ENCODE peak calls at places on chromosomes 5 and 9, in seven cellular contexts. A is D341Med; Q is MM.1S; F is epithelial cell of prostate; R is H9; H is NCI-H2081; B is stimulated activated CD8-positive, alpha-beta memory T cell treated with anti-CD3 and anti-CD28 coated beads, Interleukin-15, amount 100 ng/mL, for 1 hour. K is an unnamed sample.
A peak's percentile ranks its signal among the peaks of the same experiment; 100 is the strongest.

GRCh38 chr9:4339783-4340335 is 40.0 kb upstream of the GLIS3 start:
- DNase-seq in A (no peak), Q (no peak), F (no peak), R (no peak), H (no peak), B (no peak), K (no peak)

GRCh38 chr9:4030751-4031150 is 269.1 kb downstream of the GLIS3 start:
- DNase-seq in A (no peak), Q (no peak), F (no peak), R (no peak), H (no peak), B (no peak), K (no peak)

GRCh38 chr5:137994556-137994955 is 38.3 kb downstream of the FAM13B start:
- DNase-seq in A (no peak), Q (no peak), F (no peak), R (no peak), H (no peak), B (no peak), K (no peak)

GRCh38 chr5:17379188-17379951 is 118.7 kb upstream of the TAF11L2 start:
- DNase-seq in A (peak; percentile 59), Q (no peak), F (no peak), R (no peak), H (peak; percentile 62), B (no peak), K (no peak)

GRCh38 chr5:96094904-96095303 is 133.3 kb upstream of the ELL2 start:
- DNase-seq in A (no peak), Q (no peak), F (no peak), R (no peak), H (no peak), B (no peak), K (no peak)

GRCh38 chr9:116059466-116059865 is 94.1 kb upstream of the PAPPA start:
- DNase-seq in A (no peak), Q (no peak), F (no peak), R (no peak), H (no peak), B (no peak), K (no peak)

GRCh38 chr5:75016896-75017295 is 35.5 kb downstream of the GCNT4 start:
- DNase-seq in A (no peak), Q (no peak), F (no peak), R (no peak), H (no peak), B (no peak), K (no peak)

GRCh38 chr9:91750343-91750742 is 199.7 kb downstream of the ROR2 start:
- DNase-seq in A (no peak), Q (no peak), F (no peak), R (no peak), H (no peak), B (no peak), K (no peak)

GRCh38 chr5:66595877-66596790 is at the start of gene MAST4:
- DNase-seq in A (peak; percentile 90), Q (peak; percentile 94), F (peak; percentile 70), R (peak; percentile 97), H (peak; percentile 84), B (peak; percentile 1), K (peak; percentile 61)

GRCh38 chr9:18587988-18588387 is 114.0 kb downstream of the ADAMTSL1 start:
- DNase-seq in A (no peak), Q (no peak), F (no peak), R (no peak), H (no peak), B (no peak), K (no peak)

GRCh38 chr9:120299785-120300184 is 280.2 kb downstream of the CDK5RAP2 start:
- DNase-seq in A (no peak), Q (no peak), F (no peak), R (peak; percentile 52), H (no peak), B (no peak), K (no peak)

K was measured in Jurkat, Clone E6-1.